ENCODE peak calls at places on chromosomes 7 and 10, in eight cellular contexts. N is stimulated activated CD8-positive, alpha-beta memory T cell treated with anti-CD3 and anti-CD28 coated beads, Interleukin-4, amount 100 ng/mL, for 4 hours; X is NCI-H510A treated with DMSO at 0.1 percent for 48 hours; Q is skeletal muscle cell; A is Daoy; V is B cell; J is LoVo; K is epithelial cell of prostate. S is an unnamed sample.

GRCh38 chr10:88530629-88531382 is 52.3 kb downstream of the RNLS start:
- DNase-seq in K (no peak), J (no peak), X (no peak), N (no peak), V (no peak), A (no peak), Q (no peak), S (no peak)

GRCh38 chr10:12637649-12638048 is 288.3 kb downstream of the CAMK1D start:
- DNase-seq in J (no peak), V (no peak), N (no peak), A (no peak), Q (no peak), K (no peak), X (no peak), S (no peak)

GRCh38 chr7:44398506-44398905 is 73.1 kb upstream of the CAMK2B start:
- DNase-seq in A (no peak), Q (no peak), V (no peak), J (no peak), K (no peak), N (no peak), X (peak), S (no peak)

GRCh38 chr7:139297795-139298194 is 43.3 kb upstream of the FMC1 start:
- DNase-seq in X (no peak), A (no peak), K (no peak), N (no peak), V (no peak), J (no peak), Q (no peak), S (no peak)

GRCh38 chr10:608331-609265 is 80.9 kb downstream of the DIP2C start:
- DNase-seq in N (no peak), V (no peak), Q (no peak), K (no peak), J (no peak), X (no peak), A (no peak), S (no peak)

GRCh38 chr10:36109399-36110023 is 467.4 kb upstream of the FZD8 start:
- DNase-seq in J (no peak), X (no peak), V (no peak), K (no peak), A (no peak), Q (no peak), N (no peak), S (no peak)

GRCh38 chr10:77732213-77733003 is 94.8 kb upstream of the KCNMA1 start:
- DNase-seq in Q (no peak), A (no peak), V (no peak), J (no peak), X (no peak), N (no peak), K (no peak), S (no peak)

GRCh38 chr10:42983595-42983990 is 93.3 kb upstream of the RET start:
- DNase-seq in A (no peak), X (no peak), J (no peak), V (no peak), K (no peak), N (no peak), Q (no peak), S (no peak)

GRCh38 chr10:119408969-119409371 is 133.5 kb downstream of the RGS10 start:
- DNase-seq in K (no peak), J (no peak), N (no peak), Q (no peak), A (no peak), X (no peak), V (no peak), S (peak)

GRCh38 chr7:138924551-138925225 is 56.5 kb downstream of the KIAA1549 start:
- DNase-seq in X (no peak), V (no peak), Q (no peak), N (no peak), J (no peak), A (peak), K (no peak), S (no peak)

GRCh38 chr7:98051118-98051744 is 55.4 kb upstream of the LMTK2 start:
- DNase-seq in Q (no peak), V (no peak), A (no peak), N (peak), X (no peak), K (no peak), J (peak), S (no peak)

GRCh38 chr10:101903827-101904520 is 60.4 kb upstream of the KCNIP2 start:
- DNase-seq in J (no peak), Q (peak), N (no peak), K (no peak), X (peak), A (no peak), V (peak), S (no peak)